ENCODE peak calls at places on chromosomes 12 and 14, in ten cellular contexts. V is COR-L47; N is stimulated activated CD4-positive, alpha-beta T cell treated with anti-CD3 and anti-CD28 coated beads, Interleukin-2, amount 100 ng/mL, for 48 hours; Q is mammary epithelial cell; I is endothelial cell; G is neuronal stem cell; H is NCI-H345; C is left colon; K is islet precursor cell; L is activated CD8-positive, alpha-beta memory T cell treated with anti-CD3 and anti-CD28 coated beads for 4 hours. S is an unnamed sample.

GRCh38 chr14:34433957-34434356 is 28.1 kb downstream of the SPTSSA start:
- DNase-seq in L (no peak), I (no peak), Q (no peak), G (no peak), H (no peak), V (no peak), C (no peak), N (no peak), K (no peak), S (no peak)

GRCh38 chr12:94174576-94174975 is 26.2 kb downstream of the PLXNC1 start:
- DNase-seq in V (no peak), L (no peak), I (no peak), G (no peak), Q (no peak), N (peak), H (no peak), C (peak), K (no peak), S (no peak)

GRCh38 chr14:24232645-24233537 is at the start of gene GMPR2:
- DNase-seq in Q (no peak), K (no peak), I (no peak), G (no peak), N (no peak), L (no peak), H (peak), C (no peak), V (no peak), S (no peak)

GRCh38 chr12:16506394-16506793 is 99.6 kb downstream of the LMO3 start:
- DNase-seq in K (no peak), I (no peak), C (peak), V (no peak), H (no peak), N (no peak), L (no peak), G (no peak), Q (no peak), S (no peak)

GRCh38 chr14:58821421-58821820 is 183.7 kb downstream of the DACT1 start:
- DNase-seq in I (no peak), Q (no peak), K (no peak), H (no peak), V (no peak), C (no peak), N (no peak), G (no peak), L (no peak), S (no peak)

GRCh38 chr12:47881041-47881440 is 23.8 kb downstream of the VDR start:
- DNase-seq in L (no peak), H (no peak), C (no peak), Q (no peak), I (no peak), K (no peak), V (no peak), N (no peak), G (no peak), S (no peak)

GRCh38 chr12:13425766-13426165 is 229.2 kb downstream of the EMP1 start:
- DNase-seq in L (no peak), N (no peak), G (no peak), H (no peak), C (no peak), Q (peak), V (no peak), I (no peak), K (peak), S (no peak)

GRCh38 chr14:68506645-68507405 is 286.0 kb downstream of the ZFP36L1 start:
- DNase-seq in L (no peak), Q (peak), I (no peak), H (no peak), V (no peak), C (peak), K (no peak), N (no peak), G (no peak), S (no peak)

GRCh38 chr14:99699861-99700260 is 15.8 kb downstream of the CYP46A1 start:
- DNase-seq in K (peak), H (no peak), L (no peak), V (no peak), C (no peak), I (no peak), G (no peak), N (no peak), Q (no peak), S (no peak)

GRCh38 chr12:108551556-108551955 is 9.4 kb downstream of the SART3 start:
- DNase-seq in I (no peak), L (no peak), V (no peak), C (no peak), K (no peak), Q (no peak), G (no peak), N (no peak), H (no peak), S (no peak)